ENCODE peak calls at places on chromosomes 2 and 18, in nine cellular contexts. C is adrenal gland, E is GM12865, Q is hepatocyte, Y is astrocyte of the cerebellum, T is AG04450, F is fibroblast of pulmonary artery, J is fibroblast of lung, K is pancreas. G is an unnamed sample.

GRCh38 chr2:224104668-224105386 is 65.7 kb upstream of the SERPINE2 start:
- DNase-seq in C (no peak), E (no peak), Q (no peak), Y (no peak), T (no peak), F (no peak), J (peak; percentile 50), K (no peak), G (no peak)

GRCh38 chr2:174678395-174678794 is 80.8 kb upstream of the WIPF1 start:
- DNase-seq in C (no peak), E (no peak), Q (no peak), Y (no peak), T (no peak), F (no peak), J (no peak), K (no peak), G (no peak)

GRCh38 chr2:140601342-140601741 is 1529.5 kb downstream of the LRP1B start:
- DNase-seq in C (no peak), E (no peak), Q (no peak), Y (no peak), T (no peak), F (no peak), J (no peak), K (no peak), G (no peak)

GRCh38 chr2:60028819-60029218 is 524.6 kb downstream of the BCL11A start:
- DNase-seq in C (no peak), E (no peak), Q (no peak), Y (no peak), T (no peak), F (no peak), J (no peak), K (no peak), G (no peak)

GRCh38 chr2:190267302-190267701 is 52.3 kb downstream of the HIBCH start:
- DNase-seq in C (peak; percentile 70), E (no peak), Q (no peak), Y (peak; percentile 33), T (peak; percentile 50), F (peak; percentile 76), J (peak; percentile 89), K (no peak), G (no peak)

GRCh38 chr18:49814147-49814499 is 790 bp upstream of the ACAA2 start:
- DNase-seq in C (peak; percentile 75), E (no peak), Q (peak; percentile 81), Y (no peak), T (peak; percentile 24), F (peak; percentile 65), J (peak; percentile 70), K (peak; percentile 51), G (no peak)

GRCh38 chr18:41992698-41993097 is 37.7 kb downstream of the PIK3C3 start:
- DNase-seq in C (no peak), E (no peak), Q (no peak), Y (no peak), T (no peak), F (no peak), J (no peak), K (no peak), G (no peak)

GRCh38 chr18:79395761-79396404 is at the start of gene NFATC1:
- DNase-seq in C (peak; percentile 81), E (peak; percentile 42), Q (peak; percentile 86), Y (no peak), T (no peak), F (peak; percentile 84), J (peak; percentile 73), K (peak; percentile 49), G (no peak)

GRCh38 chr18:43485565-43485964 is 208.3 kb upstream of the SYT4 start:
- DNase-seq in C (no peak), E (peak; percentile 2), Q (no peak), Y (no peak), T (no peak), F (no peak), J (no peak), K (peak; percentile 62), G (no peak)

GRCh38 chr18:398866-399637 is 101.4 kb downstream of the COLEC12 start:
- DNase-seq in C (no peak), E (no peak), Q (no peak), Y (no peak), T (no peak), F (no peak), J (no peak), K (no peak), G (no peak)

GRCh38 chr2:101440127-101440738 is 34.7 kb downstream of the RFX8 start:
- DNase-seq in C (no peak), E (no peak), Q (no peak), Y (no peak), T (no peak), F (peak; percentile 88), J (peak; percentile 73), K (peak; percentile 50), G (no peak)

GRCh38 chr2:29215739-29216608 is 100.8 kb downstream of the CLIP4 start:
- DNase-seq in C (no peak), E (no peak), Q (no peak), Y (no peak), T (no peak), F (no peak), J (no peak), K (no peak), G (no peak)

GRCh38 chr2:234394450-234394849 is 102.4 kb downstream of the ARL4C start:
- DNase-seq in C (no peak), E (no peak), Q (no peak), Y (no peak), T (no peak), F (no peak), J (no peak), K (no peak), G (no peak)

GRCh38 chr2:17515652-17516051 is 2.6 kb downstream of the RAD51AP2 start:
- DNase-seq in C (no peak), E (peak; percentile 5), Q (no peak), Y (no peak), T (no peak), F (no peak), J (peak; percentile 21), K (no peak), G (no peak)

GRCh38 chr2:23249348-23249747 is 135.6 kb upstream of the KLHL29 start:
- DNase-seq in C (no peak), E (no peak), Q (no peak), Y (no peak), T (no peak), F (no peak), J (no peak), K (no peak), G (no peak)

GRCh38 chr2:240590681-240591111 is 4.2 kb downstream of the CAPN10 start:
- DNase-seq in C (no peak), E (no peak), Q (no peak), Y (no peak), T (no peak), F (no peak), J (no peak), K (no peak), G (no peak)
- H3K4me3 ChIP-seq in C (no peak overlapping the region), E (no peak overlapping the region), Q (no peak overlapping the region), Y (no peak overlapping the region), T (no peak overlapping the region), F (no peak overlapping the region), J (no peak overlapping the region), K (no peak overlapping the region), G (no peak overlapping the region)

DNA sequence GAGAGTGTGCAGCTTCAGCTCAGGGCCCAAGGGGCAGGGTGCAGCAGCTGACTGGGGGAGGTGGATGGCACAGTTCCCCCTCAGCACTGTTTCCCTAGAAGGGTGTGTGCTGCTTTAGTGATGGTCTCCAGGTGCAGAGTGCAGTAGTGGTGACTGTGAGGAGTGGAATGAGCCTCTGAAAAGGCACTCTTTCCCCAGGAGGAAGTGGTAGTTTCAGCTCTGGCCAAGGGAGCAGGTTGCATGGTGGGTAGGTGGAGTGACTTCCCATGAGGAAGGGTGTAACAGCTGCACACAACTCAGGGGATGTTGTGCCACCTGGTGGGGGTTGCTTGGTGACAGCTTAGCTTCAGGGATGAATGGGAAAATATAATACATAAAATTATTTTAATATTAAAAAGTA is 251.5 kb upstream of the NXPH2 start:
- DNase-seq in C (no peak), E (peak; percentile 34), Q (peak; percentile 11), Y (peak; percentile 8), T (no peak), F (peak; percentile 1), J (peak; percentile 13), K (no peak), G (no peak)
- TF ChIP-seq CTCF in C (no peak), E (no peak), Q (peak; percentile 26), Y (peak; percentile 36), T (no peak), F (no peak), J (no peak), K (no peak), G (no peak)

DNA sequence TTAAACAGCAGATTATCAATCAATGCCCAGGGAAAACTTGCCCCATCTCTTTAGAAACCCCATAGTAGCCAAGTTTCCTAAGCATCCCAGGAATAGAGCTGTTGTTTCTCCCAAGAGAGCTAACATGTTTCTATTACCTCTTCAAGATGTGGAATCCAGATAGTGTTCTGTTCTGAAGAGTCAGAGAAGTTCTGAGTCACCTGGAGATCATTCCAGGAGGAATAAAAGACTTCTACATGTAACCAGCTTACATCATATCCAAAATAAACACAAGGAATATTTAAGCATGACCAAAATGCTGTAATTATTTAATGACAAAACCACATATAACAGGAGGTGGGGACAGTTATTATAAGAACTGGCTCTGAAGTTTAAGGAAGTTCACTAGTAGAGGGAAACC is 51.0 kb upstream of the GORASP2 start:
- DNase-seq in C (no peak), E (no peak), Q (no peak), Y (peak; percentile 48), T (no peak), F (no peak), J (peak; percentile 82), K (no peak), G (no peak)
- H3K4me3 ChIP-seq in C (no peak overlapping the region), E (no peak overlapping the region), Q (no peak overlapping the region), Y (no peak overlapping the region), T (no peak overlapping the region), F (no peak overlapping the region), J (no peak overlapping the region), K (no peak overlapping the region), G (no peak overlapping the region)

GRCh38 chr2:64067326-64067725 is 48.1 kb upstream of the VPS54 start:
- DNase-seq in C (no peak), E (no peak), Q (no peak), Y (no peak), T (no peak), F (peak; percentile 23), J (no peak), K (no peak), G (no peak)
- TF ChIP-seq CTCF in C (no peak), E (no peak), Q (no peak), Y (no peak), T (no peak), F (no peak), J (no peak), K (no peak), G (no peak)

G was measured in AG04449.